ENCODE peak calls at places on chromosomes 7 and 10, in nine cellular contexts. Y is breast epithelium, B is choroid plexus epithelial cell, A is AG04450, N is endothelial cell, F is cardiac fibroblast, Q is omental fat pad, L is pancreas, T is GM13977. V is an unnamed sample.

GRCh38 chr7:94656925-94657731 is 1.2 kb upstream of the SGCE start:
- DNase-seq in Y (no peak), B (peak), A (no peak), N (peak), F (peak), Q (no peak), L (no peak), T (no peak), V (no peak)

GRCh38 chr7:123655614-123656013 is at the start of gene LMOD2:
- DNase-seq in Y (no peak), B (no peak), A (no peak), N (no peak), F (no peak), Q (no peak), L (no peak), T (no peak), V (no peak)

GRCh38 chr10:131068760-131069159 is 242.8 kb downstream of the TCERG1L start:
- DNase-seq in Y (no peak), B (no peak), A (no peak), N (no peak), F (no peak), Q (no peak), L (no peak), T (no peak), V (no peak)

GRCh38 chr7:152756126-152756525 is 3.4 kb upstream of the ACTR3B start:
- DNase-seq in Y (no peak), B (no peak), A (no peak), N (no peak), F (no peak), Q (no peak), L (no peak), T (no peak), V (no peak)

GRCh38 chr7:50497068-50497642 is 47.0 kb upstream of the FIGNL1 start:
- DNase-seq in Y (no peak), B (peak), A (no peak), N (peak), F (peak), Q (no peak), L (no peak), T (no peak), V (no peak)

GRCh38 chr10:60186315-60187071 is 203.2 kb downstream of the ANK3 start:
- DNase-seq in Y (no peak), B (no peak), A (no peak), N (no peak), F (peak), Q (no peak), L (peak), T (no peak), V (no peak)

GRCh38 chr10:43968961-43969360 is 320.3 kb upstream of the ZNF32 start:
- DNase-seq in Y (no peak), B (no peak), A (no peak), N (no peak), F (no peak), Q (no peak), L (no peak), T (no peak), V (no peak)

GRCh38 chr7:33130184-33130583 is 820 bp downstream of the BBS9 start:
- DNase-seq in Y (no peak), B (peak), A (no peak), N (no peak), F (peak), Q (no peak), L (no peak), T (no peak), V (no peak)

GRCh38 chr7:151389096-151389767 is 20.6 kb downstream of the WDR86 start:
- DNase-seq in Y (no peak), B (no peak), A (no peak), N (no peak), F (no peak), Q (no peak), L (no peak), T (no peak), V (no peak)

GRCh38 chr7:134071355-134072331 is 55.5 kb upstream of the LRGUK start:
- DNase-seq in Y (no peak), B (no peak), A (no peak), N (no peak), F (no peak), Q (no peak), L (no peak), T (peak), V (peak)

GRCh38 chr10:78299861-78300453 is 266.3 kb downstream of the RPS24 start:
- DNase-seq in Y (no peak), B (no peak), A (no peak), N (no peak), F (no peak), Q (no peak), L (no peak), T (no peak), V (no peak)

GRCh38 chr7:96855139-96855538 is 145.5 kb upstream of the SEM1 start:
- DNase-seq in Y (no peak), B (no peak), A (no peak), N (no peak), F (no peak), Q (no peak), L (no peak), T (no peak), V (no peak)

GRCh38 chr10:86960003-86960862 is 1.8 kb downstream of the SNCG start:
- DNase-seq in Y (peak), B (peak), A (no peak), N (peak), F (peak), Q (no peak), L (no peak), T (peak), V (peak)

GRCh38 chr7:91869661-91870060 is 10.8 kb downstream of the MTERF1 start:
- DNase-seq in Y (no peak), B (peak), A (no peak), N (no peak), F (no peak), Q (no peak), L (no peak), T (no peak), V (no peak)

GRCh38 chr10:133030791-133031190 is 56.9 kb upstream of the ADGRA1 start:
- DNase-seq in Y (no peak), B (no peak), A (no peak), N (no peak), F (no peak), Q (no peak), L (no peak), T (no peak), V (no peak)

GRCh38 chr10:1601371-1601906 is 135.9 kb downstream of the ADARB2 start:
- DNase-seq in Y (no peak), B (no peak), A (no peak), N (no peak), F (no peak), Q (no peak), L (no peak), T (no peak), V (no peak)

GRCh38 chr10:70190581-70190980 is 20.3 kb upstream of the SAR1A start:
- DNase-seq in Y (no peak), B (peak), A (no peak), N (no peak), F (peak), Q (no peak), L (no peak), T (no peak), V (no peak)

GRCh38 chr10:44306762-44307161 is 78.1 kb downstream of the CXCL12 start:
- DNase-seq in Y (no peak), B (peak), A (no peak), N (no peak), F (no peak), Q (no peak), L (no peak), T (no peak), V (no peak)

GRCh38 chr7:136133491-136133990 is 156.4 kb upstream of the MTPN start:
- DNase-seq in Y (no peak), B (peak), A (peak), N (no peak), F (peak), Q (no peak), L (no peak), T (no peak), V (no peak)

GRCh38 chr7:47520408-47520807 is 61.5 kb downstream of the TNS3 start:
- DNase-seq in Y (no peak), B (peak), A (peak), N (no peak), F (peak), Q (no peak), L (no peak), T (no peak), V (no peak)

GRCh38 chr7:99086532-99086931 is 57.4 kb downstream of the SMURF1 start:
- DNase-seq in Y (no peak), B (no peak), A (no peak), N (no peak), F (no peak), Q (no peak), L (no peak), T (no peak), V (no peak)

GRCh38 chr7:80415522-80415921 is 96.3 kb downstream of the GNAT3 start:
- DNase-seq in Y (no peak), B (peak), A (no peak), N (no peak), F (no peak), Q (no peak), L (no peak), T (no peak), V (no peak)

GRCh38 chr7:134703781-134704180 is 57.1 kb downstream of the BPGM start:
- DNase-seq in Y (no peak), B (peak), A (no peak), N (no peak), F (peak), Q (no peak), L (no peak), T (no peak), V (no peak)

GRCh38 chr7:97819161-97819560 is 53.0 kb downstream of the ASNS start:
- DNase-seq in Y (no peak), B (no peak), A (no peak), N (no peak), F (no peak), Q (no peak), L (no peak), T (no peak), V (no peak)

GRCh38 chr7:92763636-92764423 is 72.5 kb downstream of the CDK6 start:
- DNase-seq in Y (no peak), B (peak), A (no peak), N (no peak), F (peak), Q (no peak), L (no peak), T (no peak), V (no peak)

GRCh38 chr7:14092376-14092775 is 102.9 kb upstream of the ETV1 start:
- DNase-seq in Y (no peak), B (no peak), A (no peak), N (no peak), F (no peak), Q (no peak), L (no peak), T (no peak), V (no peak)

GRCh38 chr7:77425151-77426051 is 9.3 kb upstream of the GSAP start:
- DNase-seq in Y (no peak), B (peak), A (peak), N (peak), F (peak), Q (no peak), L (no peak), T (no peak), V (no peak)

GRCh38 chr7:90155206-90155605 is 937 bp downstream of the STEAP1 start:
- DNase-seq in Y (no peak), B (no peak), A (no peak), N (no peak), F (peak), Q (no peak), L (no peak), T (no peak), V (no peak)

DNA sequence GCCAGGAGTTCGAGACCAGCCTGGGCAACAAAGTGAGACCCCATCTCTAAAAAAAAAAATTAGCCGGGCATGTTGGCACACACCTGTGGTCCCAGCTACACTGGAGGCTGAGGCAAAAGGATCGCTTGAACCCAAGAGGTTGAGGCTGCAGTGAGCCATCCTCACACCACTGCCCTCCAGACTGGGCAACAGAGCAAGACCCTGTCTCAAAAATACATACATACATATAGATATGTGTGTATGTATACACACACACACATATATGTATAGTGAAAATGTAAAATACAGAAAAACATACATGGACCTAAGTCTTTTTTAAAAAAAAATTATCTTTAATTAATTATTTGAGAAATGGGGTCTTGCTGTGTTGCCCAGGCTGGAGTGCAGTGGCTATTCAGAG is 5.5 kb downstream of the SMO start:
- DNase-seq in Y (no peak), B (no peak), A (no peak), N (no peak), F (no peak), Q (no peak), L (no peak), T (no peak), V (no peak)
- TF ChIP-seq CTCF in Y (no peak), B (no peak), A (no peak), N (no peak), F (no peak), Q (no peak), L (no peak), T (no peak), V (no peak)

GRCh38 chr7:158973941-158974785 is 117.8 kb downstream of the DYNC2I1 start:
- DNase-seq in Y (no peak), B (no peak), A (no peak), N (peak), F (no peak), Q (no peak), L (no peak), T (no peak), V (no peak)

GRCh38 chr7:158971214-158971613 is 114.9 kb downstream of the DYNC2I1 start:
- DNase-seq in Y (no peak), B (no peak), A (no peak), N (no peak), F (no peak), Q (no peak), L (no peak), T (no peak), V (no peak)

GRCh38 chr7:158976468-158976848 is 120.1 kb downstream of the DYNC2I1 start:
- DNase-seq in Y (no peak), B (no peak), A (no peak), N (no peak), F (peak), Q (no peak), L (no peak), T (no peak), V (peak)

GRCh38 chr7:158975526-158976467 is 119.4 kb downstream of the DYNC2I1 start:
- DNase-seq in Y (no peak), B (no peak), A (no peak), N (no peak), F (no peak), Q (no peak), L (no peak), T (no peak), V (no peak)

DNA sequence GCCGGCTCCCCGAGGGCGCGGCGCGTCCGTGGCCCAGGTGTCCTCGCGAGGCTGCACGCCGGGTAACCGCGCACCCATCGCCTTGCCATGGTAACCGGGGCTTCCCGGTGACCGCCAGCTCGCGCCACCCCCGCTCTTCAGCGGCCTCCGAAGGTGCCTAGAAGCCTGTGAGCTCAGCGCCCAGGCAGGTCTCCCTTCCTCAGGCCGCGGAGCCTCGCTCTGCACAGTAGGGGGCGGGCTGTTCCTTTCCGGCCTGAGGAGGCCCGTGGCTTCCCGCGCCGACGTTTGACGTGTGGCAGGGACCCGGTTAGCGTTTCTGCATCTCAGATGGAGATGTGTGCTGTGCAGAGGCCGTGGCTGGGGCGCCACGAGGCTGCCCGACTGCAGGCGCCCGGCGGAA is 117.1 kb downstream of the DYNC2I1 start:
- DNase-seq in Y (no peak), B (peak), A (no peak), N (no peak), F (peak), Q (no peak), L (no peak), T (no peak), V (peak)
- TF ChIP-seq CTCF in Y (no peak), B (peak), A (no peak), N (no peak), F (no peak), Q (no peak), L (no peak), T (no peak), V (no peak)

GRCh38 chr10:53846809-53847208 is 954.2 kb downstream of the PCDH15 start:
- DNase-seq in Y (no peak), B (peak), A (no peak), N (no peak), F (no peak), Q (no peak), L (no peak), T (no peak), V (no peak)
- TF ChIP-seq CTCF in Y (no peak), B (peak), A (peak), N (no peak), F (no peak), Q (no peak), L (no peak), T (no peak), V (no peak)

GRCh38 chr7:22108151-22108845 is 162.6 kb upstream of the CDCA7L start:
- DNase-seq in Y (no peak), B (no peak), A (no peak), N (no peak), F (no peak), Q (no peak), L (no peak), T (no peak), V (no peak)

GRCh38 chr7:22110881-22111280 is 165.2 kb upstream of the CDCA7L start:
- DNase-seq in Y (no peak), B (peak), A (no peak), N (no peak), F (no peak), Q (no peak), L (no peak), T (no peak), V (no peak)

GRCh38 chr7:22110227-22110839 is 164.6 kb upstream of the CDCA7L start:
- DNase-seq in Y (no peak), B (peak), A (peak), N (peak), F (peak), Q (peak), L (peak), T (peak), V (peak)

GRCh38 chr7:22111661-22112060 is 166.0 kb upstream of the CDCA7L start:
- DNase-seq in Y (no peak), B (peak), A (no peak), N (no peak), F (no peak), Q (no peak), L (no peak), T (no peak), V (no peak)

GRCh38 chr7:22109761-22110160 is 164.1 kb upstream of the CDCA7L start:
- DNase-seq in Y (no peak), B (peak), A (no peak), N (peak), F (peak), Q (peak), L (peak), T (no peak), V (no peak)
- TF ChIP-seq CTCF in Y (no peak), B (peak), A (peak), N (no peak), F (peak), Q (no peak), L (no peak), T (peak), V (peak)

GRCh38 chr7:43328785-43329380 is 216.4 kb downstream of the HECW1 start:
- DNase-seq in Y (no peak), B (peak), A (no peak), N (no peak), F (no peak), Q (no peak), L (peak), T (no peak), V (no peak)
- TF ChIP-seq CTCF in Y (no peak), B (no peak), A (no peak), N (no peak), F (no peak), Q (no peak), L (no peak), T (no peak), V (no peak)

DNA sequence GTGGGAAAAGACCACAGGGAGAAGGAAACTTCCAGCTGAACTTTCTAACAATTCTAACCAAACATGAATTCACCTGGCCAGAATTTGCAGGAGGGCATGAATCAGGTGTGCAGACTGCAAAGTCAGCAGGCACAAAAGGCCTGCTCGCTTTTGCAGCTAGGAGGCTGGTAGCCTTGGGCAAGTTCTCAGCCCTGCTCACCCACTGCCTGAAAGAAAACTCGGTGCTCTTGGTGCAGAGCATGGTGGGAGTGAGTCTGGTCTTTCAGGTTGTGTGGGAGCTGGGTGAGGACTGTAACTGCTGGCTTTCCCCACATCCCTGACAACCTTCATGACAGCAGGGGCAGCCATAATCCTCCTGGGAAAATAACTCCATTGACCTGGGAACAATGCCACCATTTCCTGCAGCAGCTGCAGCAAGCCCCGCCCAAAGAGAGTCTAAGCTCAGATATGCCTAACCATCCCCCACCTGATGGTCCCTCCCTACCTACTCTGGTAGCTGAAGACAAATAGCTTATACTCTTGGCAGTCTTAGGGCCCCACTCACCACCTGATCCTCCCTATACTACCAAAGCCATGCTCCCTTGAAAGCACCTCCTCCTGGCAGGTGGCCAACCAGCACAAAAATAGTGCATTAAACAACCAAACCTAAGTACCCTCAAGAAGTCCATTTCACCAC is 31.6 kb downstream of the ZNF117 start:
- DNase-seq in Y (no peak), B (no peak), A (no peak), N (no peak), F (no peak), Q (no peak), L (no peak), T (no peak), V (no peak)
- TF ChIP-seq CTCF in Y (no peak), B (no peak), A (no peak), N (no peak), F (no peak), Q (no peak), L (no peak), T (no peak), V (no peak)